ENCODE peak calls at places on chromosomes 5 and 9, in five cellular contexts. A is transverse colon, V is vagina, L is HL-60, M is sigmoid colon. U is an unnamed sample. For H3K27me3, the result is how much of the 10 kb centered on the place peaks cover.

GRCh38 chr5:102718819-102719218 is 36.3 kb upstream of the PAM start:
- DNase-seq in A (no peak), V (no peak), L (no peak), M (no peak), U (no peak)

GRCh38 chr5:2752875-2753435 is 1.5 kb upstream of the IRX2 start:
- DNase-seq in A (no peak), V (no peak), L (no peak), M (no peak), U (peak)

GRCh38 chr5:107670927-107671741 is at the start of gene EFNA5:
- DNase-seq in A (peak), V (no peak), L (no peak), M (peak), U (peak)

GRCh38 chr9:75935606-75936005 is 45.1 kb downstream of the PCSK5 start:
- DNase-seq in A (no peak), V (no peak), L (no peak), M (no peak), U (no peak)

GRCh38 chr9:61666310-61666709 is 476.5 kb downstream of the SPATA31A7 start:
- DNase-seq in A (peak), V (no peak), L (no peak), M (peak), U (no peak)

GRCh38 chr9:83403864-83404263 is 134.3 kb downstream of the FRMD3 start:
- DNase-seq in A (no peak), V (no peak), L (no peak), M (no peak), U (no peak)

GRCh38 chr5:6583049-6583880 is 49.6 kb downstream of the NSUN2 start:
- DNase-seq in A (peak), V (peak), L (no peak), M (no peak), U (peak)

GRCh38 chr9:14158911-14159310 is 155.0 kb downstream of the NFIB start:
- DNase-seq in A (no peak), V (no peak), L (no peak), M (no peak), U (no peak)

GRCh38 chr5:169219351-169219750 is 81.6 kb downstream of the SLIT3 start:
- DNase-seq in A (no peak), V (peak), L (no peak), M (no peak), U (no peak)

GRCh38 chr5:169218176-169218575 is 82.8 kb downstream of the SLIT3 start:
- DNase-seq in A (no peak), V (no peak), L (no peak), M (no peak), U (no peak)

GRCh38 chr5:169216864-169217263 is 84.1 kb downstream of the SLIT3 start:
- DNase-seq in A (no peak), V (peak), L (no peak), M (no peak), U (no peak)

GRCh38 chr5:169219961-169220360 is 81.0 kb downstream of the SLIT3 start:
- DNase-seq in A (no peak), V (peak), L (no peak), M (no peak), U (no peak)

GRCh38 chr5:169218862-169219261 is 82.1 kb downstream of the SLIT3 start:
- DNase-seq in A (no peak), V (no peak), L (no peak), M (no peak), U (no peak)
- H3K27me3 ChIP-seq in A (under half), V (under half), L (under half), M (under half), U (under half)

GRCh38 chr9:137412431-137412830 is 10.5 kb downstream of the EXD3 start:
- DNase-seq in A (no peak), V (no peak), L (no peak), M (no peak), U (peak)

GRCh38 chr9:137409515-137409914 is 13.4 kb downstream of the EXD3 start:
- DNase-seq in A (no peak), V (no peak), L (no peak), M (no peak), U (no peak)

GRCh38 chr9:137410891-137411249 is 12.1 kb downstream of the EXD3 start:
- DNase-seq in A (no peak), V (no peak), L (no peak), M (no peak), U (peak)

GRCh38 chr9:137411260-137411659 is 11.7 kb downstream of the EXD3 start:
- DNase-seq in A (no peak), V (no peak), L (no peak), M (no peak), U (no peak)

DNA sequence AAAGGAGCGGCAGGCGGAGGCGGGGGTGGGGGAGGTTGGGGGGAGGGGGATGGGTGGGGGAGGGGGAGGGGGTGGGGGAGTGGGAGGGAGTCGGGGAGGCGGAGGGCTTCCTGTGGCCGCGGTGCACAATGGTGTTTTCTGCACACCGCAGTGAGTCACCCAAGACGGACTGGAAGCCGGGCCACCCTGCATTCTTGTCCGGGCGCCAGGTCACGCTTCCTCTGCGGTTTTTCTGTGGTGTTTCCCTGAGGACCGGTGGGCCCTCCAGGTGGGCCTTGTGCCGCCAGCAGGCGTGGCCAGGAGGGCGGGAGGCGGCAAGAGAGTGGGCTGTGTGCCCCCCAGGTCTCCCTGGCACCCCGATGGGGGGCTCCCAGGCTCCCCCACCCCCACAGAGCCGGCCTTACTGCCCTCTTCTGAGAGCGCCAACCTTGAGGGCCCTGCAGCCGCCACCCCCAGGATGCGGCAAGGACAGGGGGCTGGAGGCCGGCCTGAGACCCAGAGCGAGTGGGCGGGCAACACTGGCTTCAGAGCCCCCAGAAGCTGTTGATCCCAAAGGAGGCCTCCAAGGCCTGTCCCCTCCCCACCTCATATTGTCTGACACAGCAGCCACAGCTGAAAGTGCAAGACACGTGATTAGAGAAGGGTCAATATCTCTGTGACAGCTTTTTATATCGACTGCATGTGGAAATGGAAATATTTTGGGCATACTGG is 11.1 kb downstream of the EXD3 start:
- DNase-seq in A (peak), V (no peak), L (peak), M (peak), U (peak)
- TF ChIP-seq POLR2AphosphoS5 in A (peak), V (no peak), L (no peak), M (no peak), U (peak)

GRCh38 chr5:42611437-42611836 is 145.2 kb upstream of the CCDC152 start:
- DNase-seq in A (no peak), V (no peak), L (no peak), M (no peak), U (no peak)
- H3K27me3 ChIP-seq in A (under half), V (under half), L (under half), M (under half), U (under half)

DNA sequence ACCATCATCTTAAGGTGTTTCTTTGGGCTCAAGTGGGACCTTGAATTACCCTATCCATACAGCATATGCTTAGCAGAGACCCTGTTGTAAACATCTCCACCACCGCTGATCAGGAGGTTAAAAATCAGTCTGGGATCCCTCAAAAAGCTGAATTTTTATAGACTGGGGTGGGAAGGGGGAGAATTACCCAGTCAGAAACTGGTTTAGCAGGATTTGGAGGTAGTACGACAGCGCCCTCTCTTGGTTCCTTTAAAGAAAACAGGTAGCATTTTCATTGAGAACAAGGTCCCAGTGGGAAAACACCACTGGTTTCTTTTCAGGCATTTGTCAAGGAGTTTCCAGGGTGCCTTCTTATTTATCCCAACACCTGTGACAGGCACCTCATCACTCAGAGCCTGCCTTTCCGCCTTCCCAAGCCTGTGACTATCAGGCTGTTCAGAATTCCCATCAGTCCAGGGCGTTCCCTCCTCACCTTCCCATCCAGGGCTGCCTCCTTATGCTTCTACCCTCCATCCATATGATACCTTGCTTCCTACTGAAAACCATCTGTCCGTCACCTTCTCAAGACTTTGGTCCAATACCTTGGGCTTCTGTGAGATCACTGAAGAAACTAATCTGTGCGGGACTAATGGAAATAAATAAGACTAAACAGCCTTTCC is 203.8 kb upstream of the RAI14 start:
- DNase-seq in A (no peak), V (no peak), L (no peak), M (no peak), U (no peak)
- TF ChIP-seq POLR2AphosphoS5 in A (no peak), V (no peak), L (no peak), M (no peak), U (no peak)

DNA sequence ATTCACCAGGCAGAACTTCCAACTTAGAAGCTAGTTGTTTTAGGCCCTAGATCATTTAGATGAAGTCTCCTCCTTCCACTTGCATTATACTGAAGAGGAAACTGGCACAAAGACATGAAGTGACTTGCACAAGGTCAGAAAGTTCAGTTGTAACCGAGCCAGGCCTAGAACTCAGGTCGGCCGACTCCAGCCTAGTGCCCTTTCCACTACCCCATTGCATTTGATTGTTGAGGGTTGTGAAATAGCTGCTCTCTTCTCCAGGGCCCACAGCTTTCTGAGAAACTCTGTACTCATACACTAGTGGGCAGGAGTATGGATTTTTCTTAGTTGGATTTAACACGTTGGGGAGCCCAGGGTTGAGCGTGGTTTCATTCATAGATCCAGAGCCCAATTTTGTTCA is 5.6 kb downstream of the ZNF462 start:
- DNase-seq in A (peak), V (no peak), L (no peak), M (no peak), U (peak)
- H3K27me3 ChIP-seq in A (under half), V (under half), L (under half), M (under half), U (under half)

DNA sequence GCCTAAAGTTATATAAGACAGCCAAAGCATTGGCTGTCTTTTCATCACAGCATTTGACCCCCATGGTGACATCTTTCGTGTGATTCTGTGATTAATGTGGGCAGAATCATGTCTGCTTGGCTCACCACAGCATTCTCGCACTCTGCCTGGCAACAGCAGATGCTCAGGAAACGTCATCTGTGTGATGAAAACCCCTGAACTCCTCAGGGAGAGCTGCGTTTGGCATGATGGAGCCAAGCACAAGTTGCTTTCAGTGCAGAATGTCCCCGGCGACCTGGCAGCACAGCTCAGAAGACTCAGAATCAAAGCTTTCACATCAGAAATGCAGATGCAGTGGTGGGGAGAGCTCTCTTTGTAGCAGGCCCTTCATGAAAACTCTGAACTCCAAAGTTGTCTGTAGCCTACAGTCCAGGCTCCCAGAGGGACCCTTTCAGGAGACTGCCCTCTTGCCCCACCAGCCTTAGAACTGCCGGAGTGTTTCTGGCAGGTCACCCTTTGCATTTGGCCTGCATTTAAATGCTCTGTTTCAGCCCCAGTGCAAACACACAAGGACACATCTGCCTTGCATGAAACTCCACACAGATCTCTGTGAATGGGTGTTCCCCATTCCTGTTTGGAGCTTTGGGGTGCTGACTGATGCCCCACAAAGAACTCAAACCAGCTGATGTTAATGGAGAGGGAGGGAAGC is 155.6 kb upstream of the PANK3 start:
- DNase-seq in A (no peak), V (peak), L (no peak), M (peak), U (no peak)
- TF ChIP-seq POLR2AphosphoS5 in A (no peak), V (no peak), L (no peak), M (no peak), U (peak)

U was measured in upper lobe of left lung.